ENCODE peak calls at places on chromosome 5, in six cellular contexts. J, Z, P, O, S and A are unnamed samples.

GRCh38 chr5:110075656-110076055 is 385.9 kb downstream of the MAN2A1 start:
- DNase-seq in Z (no peak), O (no peak), S (no peak), P (no peak), J (no peak), A (no peak)

GRCh38 chr5:36876965-36877666 is 547 bp downstream of the NIPBL start:
- DNase-seq in O (peak), S (no peak), P (no peak), Z (peak), J (peak), A (peak)

GRCh38 chr5:36252722-36253340 is 11.1 kb upstream of the NADK2 start:
- DNase-seq in S (no peak), O (no peak), Z (no peak), J (no peak), P (no peak), A (no peak)

GRCh38 chr5:172585114-172585513 is 55.9 kb upstream of the NEURL1B start:
- DNase-seq in P (no peak), J (no peak), O (no peak), S (no peak), Z (no peak), A (no peak)

GRCh38 chr5:169343761-169344160 is 42.8 kb upstream of the SLIT3 start:
- DNase-seq in O (no peak), P (no peak), Z (no peak), J (no peak), S (no peak), A (no peak)

GRCh38 chr5:154196955-154197652 is 6.6 kb downstream of the GALNT10 start:
- DNase-seq in O (peak), Z (no peak), J (peak), S (no peak), P (no peak), A (no peak)

GRCh38 chr5:143557061-143557818 is 153.8 kb upstream of the NR3C1 start:
- DNase-seq in O (peak), Z (no peak), P (no peak), S (peak), J (no peak), A (no peak)

GRCh38 chr5:158483202-158483870 is 616.4 kb downstream of the EBF1 start:
- DNase-seq in O (no peak), J (no peak), S (no peak), Z (no peak), P (no peak), A (no peak)

GRCh38 chr5:13994606-13995336 is 50.3 kb upstream of the DNAH5 start:
- DNase-seq in S (no peak), P (no peak), O (peak), J (no peak), Z (no peak), A (no peak)

GRCh38 chr5:82176115-82176514 is 102.0 kb downstream of the RPS23 start:
- DNase-seq in P (no peak), J (no peak), S (no peak), O (peak), Z (no peak), A (no peak)

GRCh38 chr5:146185161-146185560 is 2.7 kb upstream of the LARS1 start:
- DNase-seq in J (no peak), S (no peak), P (no peak), Z (no peak), O (peak), A (no peak)

GRCh38 chr5:568061-568781 is 43.9 kb upstream of the CEP72 start:
- DNase-seq in J (no peak), P (no peak), S (no peak), Z (no peak), O (no peak), A (no peak)

GRCh38 chr5:180130876-180131740 is 59.5 kb upstream of the RNF130 start:
- DNase-seq in O (no peak), J (no peak), Z (peak), S (no peak), P (no peak), A (peak)

GRCh38 chr5:123496892-123497291 is 15.1 kb upstream of the CSNK1G3 start:
- DNase-seq in S (no peak), O (peak), P (no peak), J (no peak), Z (no peak), A (no peak)

GRCh38 chr5:173196133-173196952 is 38.7 kb downstream of the NKX2-5 start:
- DNase-seq in J (no peak), P (no peak), S (no peak), Z (no peak), O (no peak), A (no peak)

GRCh38 chr5:138503487-138504270 is 38.4 kb downstream of the EGR1 start:
- DNase-seq in P (peak), Z (peak), J (peak), S (peak), O (peak), A (no peak)

GRCh38 chr5:64977779-64978178 is 209.0 kb downstream of the CWC27 start:
- DNase-seq in J (no peak), Z (no peak), P (no peak), S (no peak), O (peak), A (no peak)

GRCh38 chr5:143153332-143154119 is 250.0 kb downstream of the NR3C1 start:
- DNase-seq in Z (peak), O (peak), J (no peak), P (no peak), S (no peak), A (no peak)

GRCh38 chr5:2094616-2094995 is 211.9 kb upstream of the IRX4 start:
- DNase-seq in S (no peak), Z (no peak), P (no peak), J (no peak), O (no peak), A (no peak)

GRCh38 chr5:140251527-140251973 is 51.4 kb downstream of the PFDN1 start:
- DNase-seq in P (peak), Z (no peak), O (peak), J (peak), S (peak), A (no peak)

GRCh38 chr5:165029471-165029870 is 1524.1 kb downstream of the MAT2B start:
- DNase-seq in J (peak), Z (no peak), S (no peak), P (no peak), O (peak), A (no peak)

GRCh38 chr5:116358911-116359418 is 215.7 kb downstream of the SEMA6A start:
- DNase-seq in Z (no peak), P (no peak), J (peak), O (no peak), S (peak), A (no peak)

GRCh38 chr5:163943546-163943945 is 438.1 kb downstream of the MAT2B start:
- DNase-seq in O (peak), P (no peak), Z (no peak), J (no peak), S (no peak), A (no peak)

GRCh38 chr5:175746851-175747250 is 89.0 kb downstream of the HRH2 start:
- DNase-seq in O (peak), J (no peak), P (no peak), S (no peak), Z (no peak), A (no peak)

GRCh38 chr5:16179511-16179935 is at the start of gene MARCHF11:
- DNase-seq in J (no peak), Z (no peak), P (no peak), S (no peak), O (no peak), A (no peak)

GRCh38 chr5:139862313-139862712 is 66.7 kb downstream of the PSD2 start:
- DNase-seq in J (no peak), P (no peak), S (peak), Z (no peak), O (peak), A (no peak)

GRCh38 chr5:146042628-146043279 is 62.6 kb downstream of the PLAC8L1 start:
- DNase-seq in S (no peak), P (no peak), Z (no peak), O (peak), J (no peak), A (no peak)

GRCh38 chr5:73701566-73701965 is 75.6 kb downstream of the ARHGEF28 start:
- DNase-seq in Z (no peak), J (no peak), S (no peak), P (no peak), O (no peak), A (no peak)

GRCh38 chr5:172574845-172575170 is 66.3 kb upstream of the NEURL1B start:
- DNase-seq in Z (no peak), J (no peak), S (no peak), O (no peak), P (no peak), A (no peak)

GRCh38 chr5:142753114-142753764 is 16.9 kb upstream of the ARHGAP26 start:
- DNase-seq in O (no peak), Z (no peak), P (no peak), S (no peak), J (no peak), A (no peak)

GRCh38 chr5:84032404-84032803 is 311.7 kb upstream of the HAPLN1 start:
- DNase-seq in O (peak), P (no peak), J (no peak), Z (no peak), S (no peak), A (no peak)

GRCh38 chr5:132854301-132854700 is 12.0 kb downstream of the GDF9 start:
- DNase-seq in J (no peak), O (peak), Z (no peak), S (no peak), P (no peak), A (no peak)

GRCh38 chr5:76794871-76795270 is 24.0 kb upstream of the F2RL1 start:
- DNase-seq in O (peak), S (no peak), P (no peak), J (no peak), Z (no peak), A (no peak)

GRCh38 chr5:103315455-103315854 is 56.9 kb downstream of the MACIR start:
- DNase-seq in P (no peak), S (no peak), J (no peak), O (no peak), Z (no peak), A (no peak)

GRCh38 chr5:88746438-88746882 is 136.5 kb downstream of the MEF2C start:
- DNase-seq in S (peak), O (no peak), P (no peak), J (peak), Z (no peak), A (no peak)

GRCh38 chr5:128537999-128538248 is at the start of gene FBN2:
- DNase-seq in P (no peak), J (no peak), Z (no peak), O (no peak), S (no peak), A (no peak)

GRCh38 chr5:150465926-150466325 is 16.4 kb upstream of the RPS14 start:
- DNase-seq in J (no peak), O (no peak), S (no peak), P (no peak), Z (no peak), A (no peak)

GRCh38 chr5:10229306-10230048 is 20.2 kb downstream of the ATPSCKMT start:
- DNase-seq in Z (no peak), O (peak), J (no peak), S (no peak), P (no peak), A (no peak)

DNA sequence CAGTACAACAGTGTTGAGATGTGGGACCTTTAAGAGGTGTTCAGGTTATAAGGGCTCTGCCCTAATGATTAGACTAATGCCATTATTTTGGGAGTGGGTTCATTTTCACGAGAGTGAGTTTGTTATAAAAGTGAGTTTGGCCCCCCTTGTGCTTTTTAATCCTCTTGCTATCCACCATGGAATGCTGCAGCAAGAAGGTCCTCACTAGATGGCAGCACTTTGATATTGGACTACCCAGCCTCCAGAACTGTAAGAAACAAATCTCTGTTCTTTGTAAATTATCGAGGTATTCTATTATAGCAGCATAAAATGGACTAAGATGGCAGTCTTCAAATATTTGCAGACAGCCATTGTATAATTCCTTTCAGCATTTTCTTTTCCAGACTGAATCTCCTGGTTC is 212.4 kb downstream of the LRRC70 start:
- DNase-seq in S (no peak), O (no peak), P (no peak), J (no peak), Z (no peak), A (no peak)
- TF ChIP-seq CTCF in S (no peak), O (peak), P (no peak), J (peak), Z (no peak), A (no peak)

GRCh38 chr5:151770383-151771258 is 1.1 kb upstream of the G3BP1 start:
- DNase-seq in S (no peak), P (no peak), O (peak), J (peak), Z (peak), A (no peak)
- TF ChIP-seq CTCF in S (no peak), P (no peak), O (peak), J (peak), Z (peak), A (no peak)

GRCh38 chr5:21615195-21615765 is 1237.9 kb downstream of the CDH12 start:
- DNase-seq in J (no peak), S (no peak), O (no peak), P (no peak), Z (no peak), A (no peak)

DNA sequence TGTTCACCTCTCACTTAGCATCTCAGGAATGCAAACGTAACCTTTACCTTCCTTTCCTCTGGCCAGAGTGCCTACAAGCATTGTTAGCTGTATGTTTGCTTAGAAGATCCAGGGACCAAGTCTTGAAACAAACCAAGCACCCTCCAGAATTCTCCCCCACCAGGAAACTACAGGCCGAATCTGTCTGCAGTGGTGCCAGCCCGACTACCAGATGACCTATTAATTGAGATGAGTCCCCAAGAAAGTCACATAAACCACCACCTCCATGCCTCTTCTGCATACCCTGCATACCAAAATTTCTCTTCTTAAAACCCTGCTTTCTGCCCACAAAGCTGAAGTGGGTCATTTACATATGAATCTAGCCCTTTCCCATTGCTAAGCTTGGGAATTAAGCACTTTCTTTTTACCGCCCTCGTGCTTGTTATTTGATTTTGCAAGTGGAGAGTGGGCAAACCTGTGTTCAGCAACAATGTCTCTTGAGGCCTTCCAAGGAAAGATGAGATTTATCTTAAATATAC is 1239.1 kb downstream of the CDH12 start:
- DNase-seq in O (no peak), Z (no peak), J (no peak), S (no peak), P (no peak), A (no peak)
- TF ChIP-seq CTCF in O (no peak), Z (no peak), J (no peak), S (no peak), P (no peak), A (no peak)

GRCh38 chr5:61010759-61011460 is 65.9 kb downstream of the NDUFAF2 start:
- DNase-seq in P (no peak), Z (no peak), J (no peak), S (no peak), O (peak), A (no peak)
- TF ChIP-seq CTCF in P (no peak), Z (peak), J (no peak), S (no peak), O (peak), A (no peak)

GRCh38 chr5:112830378-112830777 is 30.7 kb upstream of the SRP19 start:
- DNase-seq in O (no peak), P (no peak), S (no peak), J (no peak), Z (no peak), A (no peak)
- TF ChIP-seq CTCF in O (no peak), P (no peak), S (no peak), J (no peak), Z (no peak), A (no peak)

DNA sequence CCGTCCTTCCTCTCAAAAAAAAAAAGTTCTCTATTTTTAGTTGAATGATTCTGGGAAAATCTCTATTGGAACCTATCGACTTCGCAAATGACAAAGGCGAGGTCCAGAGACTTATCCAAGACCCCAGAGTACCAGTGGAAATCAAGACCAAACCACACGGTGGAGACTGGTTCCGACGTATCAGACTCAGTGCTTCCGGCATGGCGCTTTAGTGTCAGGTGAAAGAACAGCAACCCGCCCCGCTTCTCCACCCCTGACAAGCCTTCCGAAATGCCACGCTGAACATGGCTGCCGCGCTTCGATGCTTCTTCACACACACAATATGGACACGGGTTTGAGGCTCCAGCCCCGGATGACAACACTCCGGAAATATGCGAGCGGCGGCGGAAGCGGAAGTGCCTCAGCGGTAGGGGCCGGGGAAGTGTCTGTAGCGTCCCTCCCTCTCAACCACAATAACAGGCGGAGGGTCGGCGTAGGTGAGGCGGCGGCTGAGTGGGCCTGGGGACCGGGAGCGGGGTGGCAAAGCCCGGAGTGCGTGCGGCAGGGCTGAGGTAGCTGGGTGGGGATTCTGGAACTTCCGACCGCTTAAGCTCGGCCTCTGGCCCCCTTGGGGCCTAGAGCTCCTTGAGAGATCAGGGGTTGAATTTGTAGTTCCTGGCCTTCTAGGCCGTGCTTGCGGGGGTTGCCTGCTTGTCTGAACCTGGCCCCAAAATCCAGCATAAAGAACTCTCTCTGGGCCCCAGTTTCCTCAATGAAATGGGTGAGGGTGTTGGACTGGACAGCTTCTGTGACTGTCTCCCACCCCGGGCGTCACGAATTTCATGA is at the start of gene FBXO38:
- DNase-seq in J (peak), O (peak), P (peak), Z (peak), S (peak), A (peak)
- TF ChIP-seq CTCF in J (peak), O (no peak), P (no peak), Z (peak), S (no peak), A (no peak)

DNA sequence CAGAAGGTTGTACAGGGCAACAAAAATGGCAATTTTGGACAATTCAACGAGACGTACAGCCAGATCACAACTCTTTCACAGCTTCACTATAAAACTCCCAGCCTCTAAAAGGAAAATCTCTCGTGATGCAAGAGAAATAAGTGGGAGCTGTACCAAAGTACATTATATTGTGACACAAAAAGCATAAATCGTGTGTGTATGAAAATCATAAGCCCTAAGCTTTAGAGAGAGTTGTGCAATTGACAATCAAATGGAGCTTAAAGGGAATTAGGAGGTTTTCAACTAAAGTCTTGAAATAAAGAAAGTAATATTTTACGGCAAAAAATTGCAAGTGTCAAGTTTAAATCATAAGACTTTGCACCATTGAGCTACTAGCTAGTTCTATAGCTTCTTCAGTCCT is 194.8 kb upstream of the TBCA start:
- DNase-seq in Z (no peak), J (no peak), S (no peak), P (no peak), O (no peak), A (no peak)
- TF ChIP-seq CTCF in Z (no peak), J (no peak), S (no peak), P (no peak), O (no peak), A (no peak)

DNA sequence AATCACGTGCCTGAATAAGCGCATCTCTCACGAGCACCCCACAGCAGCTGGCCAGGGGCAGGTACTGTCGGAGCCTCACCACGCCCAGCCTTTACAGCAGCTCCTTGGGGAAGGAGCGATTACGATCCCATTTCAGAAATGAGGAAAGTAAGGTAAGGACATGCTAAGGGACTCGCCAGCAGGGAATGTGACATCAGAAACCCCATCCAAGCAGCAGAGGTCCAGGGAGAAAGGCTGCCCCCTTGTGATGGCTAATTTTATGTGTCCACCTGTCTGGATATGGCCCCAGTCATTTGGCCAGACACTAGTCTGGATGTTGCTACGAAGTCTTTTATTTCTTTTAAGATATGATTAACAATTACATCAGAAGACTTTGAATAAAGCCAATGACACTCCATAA is 77.3 kb downstream of the UBE2QL1 start:
- DNase-seq in J (peak), O (peak), S (no peak), Z (no peak), P (no peak), A (no peak)
- TF ChIP-seq CTCF in J (peak), O (no peak), S (peak), Z (peak), P (no peak), A (no peak)

GRCh38 chr5:98839469-98840383 is 66.3 kb downstream of the RGMB start:
- DNase-seq in S (no peak), J (peak), O (no peak), P (no peak), Z (no peak), A (no peak)
- TF ChIP-seq CTCF in S (peak), J (peak), O (peak), P (peak), Z (peak), A (peak)